ENCODE peak calls at places on chromosomes 3 and 15, in eight cellular contexts. H is K562, S is mammary epithelial cell, V is GM04504, O is A549, G is cardiac muscle cell, D is MV-4-11, Z is hippocampal formation. T is an unnamed sample.

GRCh38 chr15:90153658-90154057 is 47.5 kb upstream of the SEMA4B start:
- DNase-seq in S (no peak), Z (no peak), O (no peak), H (no peak), G (no peak), D (no peak), V (no peak), T (no peak)

GRCh38 chr15:82810863-82811421 is 1.5 kb downstream of the WHAMM start:
- DNase-seq in H (no peak), D (peak), V (no peak), Z (no peak), S (peak), G (no peak), O (no peak), T (no peak)

GRCh38 chr3:161957467-161957866 is 460.9 kb downstream of the OTOL1 start:
- DNase-seq in H (no peak), O (no peak), G (no peak), V (peak), D (no peak), Z (no peak), S (no peak), T (no peak)

GRCh38 chr3:15428539-15428938 is 1.1 kb downstream of the EAF1 start:
- DNase-seq in D (peak), V (peak), G (no peak), Z (no peak), O (no peak), S (peak), H (no peak), T (no peak)

GRCh38 chr15:85545757-85546156 is 165.4 kb downstream of the AKAP13 start:
- DNase-seq in S (no peak), G (no peak), H (no peak), V (no peak), Z (no peak), D (peak), O (no peak), T (no peak)

GRCh38 chr3:157082305-157082981 is 77.5 kb downstream of the CCNL1 start:
- DNase-seq in Z (no peak), G (no peak), V (peak), S (peak), H (no peak), D (no peak), O (no peak), T (no peak)

GRCh38 chr3:126199256-126199655 is 18.9 kb upstream of the ALDH1L1 start:
- DNase-seq in G (no peak), S (no peak), O (no peak), V (no peak), H (no peak), Z (no peak), D (no peak), T (no peak)

GRCh38 chr3:57949779-57950618 is 58.2 kb upstream of the FLNB start:
- DNase-seq in O (peak), Z (no peak), G (no peak), H (no peak), D (no peak), S (peak), V (no peak), T (no peak)

T was measured in AG04450.